ENCODE peak calls at places on chromosome 14, in four cellular contexts. S is cortex of kidney, N is IMR-90, W is C1 segment of cervical spinal cord. V is an unnamed sample.

GRCh38 chr14:88029500-88029899 is 24.6 kb downstream of the GPR65 start:
- DNase-seq in S (no peak), N (no peak), W (no peak), V (no peak)

GRCh38 chr14:96100171-96101064 is 61.3 kb downstream of the C14orf132 start:
- DNase-seq in S (no peak), N (peak; percentile 83), W (peak; percentile 58), V (peak; percentile 87)

GRCh38 chr14:67420102-67420739 is 8.3 kb upstream of the PLEK2 start:
- DNase-seq in S (no peak), N (no peak), W (no peak), V (no peak)

GRCh38 chr14:95213774-95214173 is 56.4 kb upstream of the DICER1 start:
- DNase-seq in S (no peak), N (no peak), W (no peak), V (no peak)

GRCh38 chr14:20682435-20683124 is 1.8 kb upstream of the RNASE4 start:
- DNase-seq in S (no peak), N (peak; percentile 92), W (peak; percentile 88), V (peak; percentile 93)

GRCh38 chr14:49946320-49947141 is 53.6 kb downstream of the ARF6 start:
- DNase-seq in S (no peak), N (peak; percentile 68), W (no peak), V (peak; percentile 73)

GRCh38 chr14:92670177-92670576 is 78.2 kb downstream of the LGMN start:
- DNase-seq in S (no peak), N (peak; percentile 86), W (no peak), V (peak; percentile 93)

GRCh38 chr14:85594217-85594616 is 64.3 kb downstream of the FLRT2 start:
- DNase-seq in S (no peak), N (no peak), W (no peak), V (no peak)

GRCh38 chr14:68688872-68689371 is 103.9 kb downstream of the ZFP36L1 start:
- DNase-seq in S (no peak), N (peak; percentile 76), W (no peak), V (peak; percentile 46)

GRCh38 chr14:71638523-71639196 is 293.6 kb upstream of the RGS6 start:
- DNase-seq in S (no peak), N (peak; percentile 75), W (no peak), V (no peak)

GRCh38 chr14:41498959-41499358 is 107.7 kb upstream of the LRFN5 start:
- DNase-seq in S (no peak), N (no peak), W (no peak), V (no peak)

GRCh38 chr14:23121401-23121800 is 2.3 kb upstream of the CEBPE start:
- DNase-seq in S (no peak), N (peak; percentile 57), W (no peak), V (peak; percentile 66)

GRCh38 chr14:93708800-93709199 is 79.5 kb downstream of the PRIMA1 start:
- DNase-seq in S (no peak), N (no peak), W (no peak), V (no peak)